ENCODE peak calls at places on chromosomes 6 and 20, in six cellular contexts. X, E, V, N, R and I are unnamed samples.

GRCh38 chr6:135311446-135312200 is 130.5 kb downstream of the MYB start:
- DNase-seq in X (no peak), E (no peak), V (no peak), N (no peak), R (no peak), I (no peak)

GRCh38 chr6:131107166-131107565 is 28.1 kb upstream of the AKAP7 start:
- DNase-seq in X (peak; percentile 34), E (no peak), V (no peak), N (peak; percentile 74), R (peak; percentile 88), I (no peak)

GRCh38 chr20:20435453-20435852 is 67.5 kb downstream of the INSM1 start:
- DNase-seq in X (no peak), E (no peak), V (no peak), N (no peak), R (no peak), I (no peak)

GRCh38 chr20:48718914-48719578 is 108.8 kb downstream of the PREX1 start:
- DNase-seq in X (no peak), E (no peak), V (no peak), N (no peak), R (no peak), I (no peak)

GRCh38 chr20:8291873-8292272 is 159.8 kb downstream of the PLCB1 start:
- DNase-seq in X (no peak), E (no peak), V (no peak), N (peak; percentile 72), R (no peak), I (no peak)

GRCh38 chr6:37643851-37644672 is 53.6 kb downstream of the MDGA1 start:
- DNase-seq in X (no peak), E (no peak), V (no peak), N (no peak), R (no peak), I (no peak)

GRCh38 chr20:59777321-59777705 is 156.1 kb downstream of the SYCP2 start:
- DNase-seq in X (no peak), E (peak; percentile 2), V (no peak), N (no peak), R (no peak), I (no peak)

GRCh38 chr6:11650297-11650696 is 112.7 kb downstream of the TMEM170B start:
- DNase-seq in X (no peak), E (no peak), V (no peak), N (peak; percentile 62), R (peak; percentile 99), I (no peak)

GRCh38 chr6:35757461-35758123 is 18.8 kb upstream of the CLPSL2 start:
- DNase-seq in X (peak; percentile 35), E (no peak), V (no peak), N (peak; percentile 21), R (peak; percentile 32), I (no peak)

GRCh38 chr6:163147988-163148387 is 266.5 kb upstream of the QKI start:
- DNase-seq in X (no peak), E (no peak), V (no peak), N (no peak), R (no peak), I (no peak)

GRCh38 chr6:106377061-106377540 is 16.6 kb downstream of the CRYBG1 start:
- DNase-seq in X (peak; percentile 36), E (no peak), V (no peak), N (peak; percentile 30), R (peak; percentile 84), I (no peak)

GRCh38 chr6:39231386-39231785 is 2.1 kb upstream of the KCNK5 start:
- DNase-seq in X (no peak), E (no peak), V (no peak), N (no peak), R (no peak), I (no peak)

GRCh38 chr20:6231551-6231950 is 108.7 kb upstream of the FERMT1 start:
- DNase-seq in X (peak; percentile 34), E (no peak), V (no peak), N (no peak), R (peak; percentile 66), I (no peak)

GRCh38 chr6:112665114-112665513 is 318.0 kb downstream of the RFPL4B start:
- DNase-seq in X (no peak), E (no peak), V (no peak), N (peak; percentile 91), R (no peak), I (no peak)

GRCh38 chr6:41132254-41132653 is 21.9 kb downstream of the TREML1 start:
- DNase-seq in X (no peak), E (no peak), V (no peak), N (no peak), R (no peak), I (no peak)

GRCh38 chr6:22512716-22513452 is 56.5 kb upstream of the HDGFL1 start:
- DNase-seq in X (no peak), E (no peak), V (no peak), N (no peak), R (no peak), I (no peak)